ENCODE peak calls at places on chromosomes 5 and 9, in five cellular contexts. Q, D, L, K and S are unnamed samples.
A peak's percentile ranks its signal among the peaks of the same experiment; 100 is the strongest.

GRCh38 chr9:2676466-2676865 is 40.8 kb upstream of the KCNV2 start:
- DNase-seq in D (no peak), Q (no peak), L (no peak), K (no peak), S (no peak)

GRCh38 chr5:137071941-137072340 is 427.2 kb downstream of the SPOCK1 start:
- DNase-seq in K (no peak), D (no peak), Q (no peak), L (no peak), S (no peak)

GRCh38 chr5:53366245-53366644 is 114.2 kb upstream of the FST start:
- DNase-seq in L (no peak), D (no peak), K (no peak), Q (no peak), S (no peak)

GRCh38 chr9:115540091-115540490 is 422.1 kb upstream of the TNC start:
- DNase-seq in L (no peak), Q (no peak), K (no peak), D (no peak), S (no peak)

GRCh38 chr9:88551546-88552137 is 16.7 kb downstream of the NXNL2 start:
- DNase-seq in D (no peak), L (no peak), K (no peak), Q (no peak), S (no peak)

GRCh38 chr5:151618907-151619306 is 27.8 kb upstream of the FAT2 start:
- DNase-seq in Q (no peak), L (no peak), D (no peak), K (no peak), S (no peak)

GRCh38 chr5:136729901-136730355 is 364.6 kb upstream of the TRPC7 start:
- DNase-seq in K (no peak), Q (no peak), D (no peak), L (no peak), S (no peak)

GRCh38 chr5:146744358-146744757 is 134.2 kb downstream of the PPP2R2B start:
- DNase-seq in K (no peak), D (no peak), Q (no peak), L (no peak), S (no peak)

GRCh38 chr9:127588740-127589506 is 23.2 kb upstream of the STXBP1 start:
- DNase-seq in L (no peak), K (no peak), Q (no peak), D (no peak), S (no peak)

GRCh38 chr5:126054593-126055347 is 368.4 kb upstream of the GRAMD2B start:
- DNase-seq in L (peak; percentile 55), D (no peak), K (no peak), Q (no peak), S (peak; percentile 53)